ENCODE peak calls at places on chromosomes 6 and 20, in eight cellular contexts. K is posterior cingulate gyrus; O is ascending aorta; R is activated B cell treated with CpG ODN at 0.5 μM for 24 hours; W is activated naive CD4-positive, alpha-beta T cell treated with anti-CD3 and anti-CD28 coated beads for 36 hours; A is RWPE1; L is activated effector memory CD4-positive, alpha-beta T cell treated with anti-CD3 and anti-CD28 coated beads, Interleukin-2, amount 50 U/mL, for 16 hours; H is NCI-H2081. J is an unnamed sample.

GRCh38 chr6:43801489-43802181 is 31.6 kb downstream of the VEGFA start:
- DNase-seq in R (no peak), O (no peak), L (no peak), H (no peak), W (no peak), A (no peak), K (no peak), J (no peak)

GRCh38 chr6:71333700-71334099 is 45.1 kb downstream of the OGFRL1 start:
- DNase-seq in W (no peak), A (peak; percentile 39), R (no peak), H (no peak), K (no peak), L (no peak), O (no peak), J (no peak)

GRCh38 chr6:158207452-158207788 is 39.3 kb downstream of the GTF2H5 start:
- DNase-seq in A (peak; percentile 32), O (no peak), L (no peak), H (no peak), W (peak; percentile 66), R (no peak), K (no peak), J (no peak)

GRCh38 chr6:40586369-40586768 is 795 bp downstream of the LRFN2 start:
- DNase-seq in R (no peak), W (no peak), A (no peak), O (no peak), L (no peak), K (peak; percentile 38), H (no peak), J (no peak)

GRCh38 chr6:49050606-49051005 is 412.4 kb downstream of the MMUT start:
- DNase-seq in H (no peak), L (no peak), K (no peak), O (no peak), R (no peak), W (no peak), A (no peak), J (no peak)

GRCh38 chr20:856361-856775 is 22.9 kb downstream of the FAM110A start:
- DNase-seq in W (peak; percentile 64), R (no peak), L (peak; percentile 83), K (no peak), H (no peak), O (no peak), A (peak; percentile 97), J (no peak)

GRCh38 chr20:31840906-31841816 is 4.2 kb downstream of the FOXS1 start:
- DNase-seq in W (no peak), A (no peak), O (no peak), K (no peak), L (no peak), R (no peak), H (no peak), J (no peak)

GRCh38 chr20:32980131-32980941 is 23.9 kb downstream of the SUN5 start:
- DNase-seq in L (peak; percentile 60), A (no peak), O (no peak), H (no peak), W (no peak), K (peak; percentile 75), R (no peak), J (peak; percentile 64)

GRCh38 chr6:149392535-149392934 is 7.5 kb upstream of the SUMO4 start:
- DNase-seq in A (no peak), W (no peak), L (no peak), R (no peak), K (no peak), O (no peak), H (no peak), J (no peak)

GRCh38 chr6:5208039-5208438 is 52.7 kb downstream of the LYRM4 start:
- DNase-seq in A (no peak), K (no peak), R (no peak), H (no peak), W (no peak), L (no peak), O (no peak), J (no peak)

GRCh38 chr20:48661575-48662473 is 166.0 kb downstream of the PREX1 start:
- DNase-seq in A (no peak), O (no peak), H (no peak), W (no peak), L (no peak), R (no peak), K (no peak), J (no peak)

GRCh38 chr6:35568967-35569606 is 56.4 kb upstream of the TULP1 start:
- DNase-seq in H (no peak), R (no peak), W (peak; percentile 68), O (no peak), K (no peak), A (no peak), L (peak; percentile 76), J (peak; percentile 28)

GRCh38 chr6:26394289-26394688 is 7.8 kb upstream of the BTN3A1 start:
- DNase-seq in O (no peak), W (no peak), K (no peak), A (peak; percentile 48), R (no peak), H (no peak), L (no peak), J (no peak)

GRCh38 chr6:18226451-18226850 is 37.9 kb downstream of the DEK start:
- DNase-seq in W (no peak), L (no peak), O (no peak), H (no peak), R (no peak), K (no peak), A (no peak), J (no peak)

GRCh38 chr6:30886897-30887255 is 2.6 kb downstream of the DDR1 start:
- DNase-seq in L (peak; percentile 27), H (no peak), R (no peak), K (no peak), O (no peak), A (no peak), W (no peak), J (no peak)

GRCh38 chr6:4441981-4442434 is 306.6 kb upstream of the ECI2 start:
- DNase-seq in H (no peak), A (no peak), O (no peak), K (no peak), R (no peak), W (no peak), L (no peak), J (no peak)

GRCh38 chr6:37777272-37777736 is 42.2 kb upstream of the ZFAND3 start:
- DNase-seq in A (no peak), L (no peak), W (no peak), O (no peak), R (no peak), H (no peak), K (no peak), J (peak; percentile 46)

GRCh38 chr6:30556714-30556963 is 350 bp upstream of the GNL1 start:
- DNase-seq in L (peak; percentile 94), O (no peak), W (peak; percentile 93), H (no peak), R (no peak), A (peak; percentile 79), K (no peak), J (no peak)

GRCh38 chr6:111823831-111824607 is 49.2 kb downstream of the FYN start:
- DNase-seq in A (peak; percentile 4), K (no peak), O (no peak), R (no peak), W (no peak), L (peak; percentile 68), H (no peak), J (no peak)

GRCh38 chr20:62736407-62737071 is 27.9 kb downstream of the NTSR1 start:
- DNase-seq in H (no peak), L (peak; percentile 57), K (peak; percentile 6), R (no peak), A (no peak), W (no peak), O (no peak), J (peak; percentile 16)

GRCh38 chr6:134249759-134250602 is 67.9 kb downstream of the SGK1 start:
- DNase-seq in K (no peak), R (no peak), A (no peak), L (no peak), W (no peak), H (no peak), O (no peak), J (no peak)

GRCh38 chr20:63873477-63873971 is 8.5 kb downstream of the TPD52L2 start:
- DNase-seq in H (no peak), K (no peak), R (no peak), O (peak; percentile 41), L (peak; percentile 77), W (peak; percentile 77), A (peak; percentile 87), J (no peak)

GRCh38 chr6:143964667-143965066 is 43.4 kb downstream of the PLAGL1 start:
- DNase-seq in H (no peak), R (no peak), A (no peak), O (no peak), K (no peak), L (no peak), W (no peak), J (no peak)

GRCh38 chr6:10598084-10598960 is 77.2 kb downstream of the GCNT2 start:
- DNase-seq in H (no peak), A (no peak), O (no peak), K (no peak), W (no peak), L (no peak), R (no peak), J (no peak)

GRCh38 chr6:116387374-116387773 is 16.6 kb downstream of the DSE start:
- DNase-seq in A (peak; percentile 75), W (no peak), L (no peak), K (no peak), O (no peak), R (no peak), H (no peak), J (no peak)